ENCODE peak calls at places on chromosome 17, in five cellular contexts. F is GM23338, J is cardiac muscle cell, M is suprapubic skin, C is psoas muscle. Z is an unnamed sample. For H3K4me1, the result is how much of the 10 kb centered on the place peaks cover.

GRCh38 chr17:58192612-58193011 is at the start of gene EPX:
- DNase-seq in F (no peak), C (no peak), M (no peak), J (no peak), Z (no peak)

GRCh38 chr17:77424585-77425344 is 284.0 kb downstream of the SEC14L1 start:
- DNase-seq in C (peak), F (no peak), M (peak), J (peak), Z (peak)

GRCh38 chr17:46025060-46025459 is 26.0 kb downstream of the STH start:
- DNase-seq in J (no peak), M (no peak), F (no peak), C (no peak), Z (no peak)

GRCh38 chr17:70855401-70856054 is 686.2 kb downstream of the KCNJ2 start:
- DNase-seq in M (no peak), C (no peak), F (no peak), J (peak), Z (no peak)

GRCh38 chr17:746783-747629 is 5.1 kb downstream of the GEMIN4 start:
- DNase-seq in J (no peak), C (no peak), M (no peak), F (no peak), Z (no peak)

GRCh38 chr17:21174719-21175118 is 39.2 kb downstream of the TMEM11 start:
- DNase-seq in J (no peak), C (peak), M (no peak), F (no peak), Z (no peak)

GRCh38 chr17:2797632-2798031 is 1.4 kb downstream of the RAP1GAP2 start:
- DNase-seq in C (no peak), J (no peak), F (no peak), M (no peak), Z (peak)

GRCh38 chr17:33015716-33016346 is 24.2 kb downstream of the SPACA3 start:
- DNase-seq in J (no peak), F (no peak), M (no peak), C (no peak), Z (no peak)

GRCh38 chr17:37417852-37418251 is 11.2 kb downstream of the TADA2A start:
- DNase-seq in J (no peak), F (no peak), M (no peak), C (no peak), Z (no peak)

GRCh38 chr17:67417507-67417906 is 40.4 kb downstream of the PITPNC1 start:
- DNase-seq in F (no peak), J (no peak), C (no peak), M (no peak), Z (no peak)

GRCh38 chr17:28030386-28030785 is 12.1 kb upstream of the NLK start:
- DNase-seq in F (no peak), J (no peak), C (no peak), M (no peak), Z (no peak)

GRCh38 chr17:50114849-50115357 is 15.1 kb downstream of the SAMD14 start:
- DNase-seq in M (no peak), J (peak), F (peak), C (no peak), Z (no peak)
- TF ChIP-seq CTCF in M (no peak), J (peak), F (peak), C (peak), Z (peak)

DNA sequence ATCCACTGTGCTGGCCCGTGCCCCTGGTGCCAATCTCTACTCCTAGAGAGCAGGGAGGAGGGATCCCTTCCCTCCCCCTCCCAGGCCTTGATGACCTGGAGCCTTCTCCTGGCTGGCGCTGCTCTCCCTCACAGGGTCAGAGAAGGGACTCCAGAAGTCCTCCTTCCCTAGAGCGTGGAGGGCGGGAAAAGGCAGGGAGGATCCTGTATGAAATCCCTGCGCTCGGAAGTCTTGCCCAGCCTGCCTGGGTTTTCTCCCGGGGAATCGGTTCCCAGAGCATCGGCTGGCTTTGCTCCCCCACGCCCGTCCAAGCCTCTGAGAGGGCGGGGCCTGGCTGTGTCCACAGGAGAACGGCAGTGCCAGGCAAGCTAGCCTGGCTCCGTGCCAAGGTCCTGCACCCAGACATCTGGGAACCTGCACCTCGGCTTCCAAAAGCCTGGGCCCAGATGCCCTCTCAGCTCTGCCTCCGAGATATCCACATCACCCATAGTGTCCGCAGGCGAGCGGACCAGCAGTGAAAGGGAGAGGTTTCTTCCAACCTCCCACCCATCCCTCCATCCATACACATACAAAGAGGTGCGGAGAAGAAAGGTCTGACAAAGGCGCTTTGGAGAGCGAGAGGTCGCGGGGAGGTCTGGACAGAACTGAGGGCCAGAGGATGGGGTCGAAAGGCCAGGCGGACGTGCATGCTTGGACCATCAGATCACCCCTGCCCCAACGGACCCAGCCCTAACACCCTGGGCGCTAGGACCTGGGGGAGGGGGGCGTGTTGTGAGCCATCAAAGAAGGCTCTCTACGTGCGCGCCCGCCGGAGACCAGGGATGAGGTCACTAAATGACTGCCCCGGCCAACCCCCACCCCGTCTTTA is 1.1 kb downstream of the MPP2 start:
- DNase-seq in J (peak), M (peak), F (peak), C (peak), Z (peak)
- H3K4me3 ChIP-seq in J (peak), M (peak), F (peak), C (peak), Z (no peak)

GRCh38 chr17:17890773-17891759 is 54.3 kb upstream of the SREBF1 start:
- DNase-seq in C (peak), F (peak), J (peak), M (no peak), Z (peak)
- H3K4me1 ChIP-seq in C (under half), F (under half), J (under half), M (under half), Z (under half)

DNA sequence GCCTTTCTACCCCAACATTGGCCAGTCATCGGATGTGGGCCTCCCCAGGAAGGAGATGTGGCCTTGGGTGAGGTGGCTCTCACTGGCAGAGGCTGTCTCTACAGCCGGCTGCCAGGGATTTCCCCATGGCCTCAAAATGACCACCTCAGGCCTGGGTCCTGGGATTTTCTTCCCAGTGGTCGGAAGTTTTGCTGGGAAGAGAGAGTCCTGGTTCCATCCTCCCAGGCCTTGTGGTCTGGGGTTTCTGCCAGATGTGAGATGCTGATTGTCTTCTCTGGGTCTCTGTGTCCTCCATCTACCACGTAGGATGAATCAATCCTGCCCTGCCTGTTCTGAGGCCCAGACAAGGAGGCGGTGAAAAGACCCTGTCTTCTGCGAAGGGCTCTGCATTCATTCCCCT is 47.1 kb downstream of the NLRP1 start:
- DNase-seq in C (no peak), M (no peak), F (no peak), J (no peak), Z (no peak)
- TF ChIP-seq CTCF in C (no peak), M (no peak), F (no peak), J (no peak), Z (no peak)

GRCh38 chr17:75392559-75392958 is 12.9 kb downstream of the GRB2 start:
- DNase-seq in J (no peak), F (no peak), C (no peak), M (no peak), Z (no peak)
- H3K4me3 ChIP-seq in J (peak), F (peak), C (peak), M (peak), Z (no peak)

DNA sequence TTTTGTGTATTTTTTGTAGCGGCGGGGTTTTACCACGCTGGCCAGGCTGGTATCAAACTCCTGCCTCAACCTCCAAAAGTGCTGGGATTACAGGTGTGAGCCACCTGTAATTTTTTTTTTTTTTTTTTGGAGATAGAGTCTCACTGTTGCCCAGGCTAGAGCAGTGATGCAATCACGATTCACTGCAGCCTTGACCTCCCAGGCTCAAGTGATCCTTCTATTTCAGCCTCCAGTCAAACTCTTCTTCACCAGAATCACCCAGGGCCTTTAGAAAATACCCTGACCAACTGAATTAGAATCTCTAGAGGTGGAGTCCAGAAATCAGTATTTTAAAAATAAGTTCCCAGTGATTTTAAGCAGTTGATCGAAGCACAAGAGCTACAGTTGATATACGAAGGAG is 12.5 kb downstream of the HSPB9 start:
- DNase-seq in J (no peak), F (no peak), M (no peak), C (no peak), Z (no peak)
- H3K4me1 ChIP-seq in J (under half), F (under half), M (half or more), C (half or more), Z (half or more)

DNA sequence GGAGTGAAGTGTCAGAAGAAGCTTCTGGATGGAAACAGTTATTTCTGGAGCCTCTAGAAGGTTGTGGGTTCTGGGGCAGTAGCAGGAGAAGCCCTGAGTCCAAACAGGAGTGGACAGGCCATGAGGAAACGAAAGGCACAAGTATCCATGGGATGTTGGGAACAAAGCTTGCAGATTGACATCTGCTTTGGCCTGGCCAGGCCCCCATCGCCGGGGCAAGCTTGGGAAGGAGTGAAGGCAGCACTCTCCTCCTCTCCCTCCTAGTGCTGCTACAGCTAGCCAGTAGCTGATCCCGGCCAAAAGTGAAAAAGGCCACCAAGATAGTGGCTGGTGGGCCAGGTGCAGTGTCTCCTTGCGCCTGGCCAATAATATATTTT is 40.4 kb downstream of the B9D1 start:
- DNase-seq in F (no peak), C (no peak), M (peak), J (no peak), Z (no peak)
- TF ChIP-seq CTCF in F (no peak), C (no peak), M (no peak), J (no peak), Z (no peak)

Z was measured in mucosa of descending colon.